ENCODE peak calls at places on chromosome 5, in six cellular contexts. A is transverse colon; H is uterus; W is CD8-positive, alpha-beta T cell; D is heart right ventricle; B is aorta. V is an unnamed sample.

GRCh38 chr5:80963966-80964481 is 3.9 kb downstream of the RASGRF2 start:
- DNase-seq in W (no peak), A (no peak), H (no peak), D (no peak), B (no peak), V (no peak)

GRCh38 chr5:141604318-141604717 is 14.5 kb downstream of the DIAPH1 start:
- DNase-seq in B (no peak), W (peak; percentile 25), H (peak; percentile 44), D (no peak), A (peak; percentile 60), V (no peak)

GRCh38 chr5:142830241-142831018 is 60.3 kb downstream of the ARHGAP26 start:
- DNase-seq in W (no peak), H (no peak), D (no peak), B (no peak), A (no peak), V (no peak)

GRCh38 chr5:154162475-154163217 is 27.9 kb upstream of the GALNT10 start:
- DNase-seq in H (peak; percentile 52), D (no peak), W (no peak), B (no peak), A (no peak), V (no peak)

GRCh38 chr5:61277190-61277589 is 54.9 kb upstream of the ZSWIM6 start:
- DNase-seq in A (no peak), H (no peak), W (no peak), D (no peak), B (no peak), V (no peak)

GRCh38 chr5:86617309-86617755 is 409 bp upstream of the COX7C start:
- DNase-seq in B (no peak), A (no peak), W (no peak), D (no peak), H (no peak), V (no peak)

GRCh38 chr5:61409568-61409967 is 77.5 kb downstream of the ZSWIM6 start:
- DNase-seq in D (no peak), B (no peak), A (no peak), H (no peak), W (no peak), V (no peak)

GRCh38 chr5:93189707-93190120 is 391.3 kb downstream of the NR2F1-AS1 start:
- DNase-seq in B (no peak), H (no peak), D (no peak), A (no peak), W (no peak), V (no peak)

GRCh38 chr5:106312360-106312759 is 1358.4 kb downstream of the EFNA5 start:
- DNase-seq in A (no peak), D (no peak), H (no peak), W (no peak), B (no peak), V (no peak)

GRCh38 chr5:156376751-156377150 is 49.8 kb downstream of the SGCD start:
- DNase-seq in A (no peak), B (no peak), D (no peak), H (no peak), W (no peak), V (no peak)

GRCh38 chr5:17436766-17437221 is 61.2 kb upstream of the TAF11L2 start:
- DNase-seq in H (no peak), A (no peak), B (no peak), D (no peak), W (no peak), V (no peak)

GRCh38 chr5:21121213-21121612 is 1133.2 kb upstream of the CDH18 start:
- DNase-seq in H (no peak), B (no peak), A (no peak), D (no peak), W (no peak), V (no peak)

GRCh38 chr5:96896806-96897205 is 20.5 kb downstream of the ERAP2 start:
- DNase-seq in A (peak; percentile 15), W (no peak), H (no peak), B (no peak), D (no peak), V (no peak)

GRCh38 chr5:172002310-172002709 is 4.1 kb downstream of the FBXW11 start:
- DNase-seq in A (no peak), H (no peak), D (no peak), B (no peak), W (no peak), V (peak; percentile 5)

GRCh38 chr5:65926893-65927292 is 518 bp downstream of the ERBIN start:
- DNase-seq in D (no peak), B (no peak), H (no peak), A (peak; percentile 19), W (peak; percentile 15), V (peak; percentile 21)

GRCh38 chr5:79070002-79070567 is 518 bp downstream of the BHMT2 start:
- DNase-seq in A (no peak), H (peak; percentile 31), W (no peak), B (peak; percentile 77), D (peak; percentile 11), V (no peak)

GRCh38 chr5:175378444-175379028 is 65.4 kb downstream of the DRD1 start:
- DNase-seq in A (no peak), B (no peak), H (no peak), W (no peak), D (no peak), V (no peak)

GRCh38 chr5:137155621-137156020 is 343.5 kb downstream of the SPOCK1 start:
- DNase-seq in H (no peak), B (no peak), D (no peak), W (no peak), A (no peak), V (no peak)

GRCh38 chr5:1883925-1884637 is 1.4 kb upstream of the IRX4 start:
- DNase-seq in H (no peak), D (no peak), B (peak; percentile 59), W (no peak), A (no peak), V (no peak)

GRCh38 chr5:82259172-82259800 is 18.9 kb downstream of the RPS23 start:
- DNase-seq in B (no peak), A (no peak), H (no peak), D (no peak), W (no peak), V (no peak)

GRCh38 chr5:176637556-176637955 is 7.1 kb downstream of the EIF4E1B start:
- DNase-seq in W (no peak), D (no peak), H (no peak), B (no peak), A (no peak), V (no peak)

GRCh38 chr5:111069839-111070238 is 1.7 kb upstream of the TSLP start:
- DNase-seq in D (no peak), B (no peak), W (no peak), A (no peak), H (no peak), V (no peak)

GRCh38 chr5:64165500-64166200 is at the start of gene RNF180:
- DNase-seq in D (peak; percentile 71), A (peak; percentile 24), H (peak; percentile 48), W (no peak), B (peak; percentile 88), V (no peak)

GRCh38 chr5:17302138-17302537 is 84.7 kb downstream of the BASP1 start:
- DNase-seq in A (no peak), B (no peak), D (no peak), H (no peak), W (no peak), V (no peak)

GRCh38 chr5:90381213-90381929 is 28.2 kb downstream of the CETN3 start:
- DNase-seq in H (no peak), D (no peak), B (no peak), A (peak; percentile 38), W (no peak), V (no peak)

GRCh38 chr5:112693301-112693700 is 44.4 kb upstream of the APC start:
- DNase-seq in W (no peak), D (no peak), A (no peak), H (no peak), B (no peak), V (no peak)

DNA sequence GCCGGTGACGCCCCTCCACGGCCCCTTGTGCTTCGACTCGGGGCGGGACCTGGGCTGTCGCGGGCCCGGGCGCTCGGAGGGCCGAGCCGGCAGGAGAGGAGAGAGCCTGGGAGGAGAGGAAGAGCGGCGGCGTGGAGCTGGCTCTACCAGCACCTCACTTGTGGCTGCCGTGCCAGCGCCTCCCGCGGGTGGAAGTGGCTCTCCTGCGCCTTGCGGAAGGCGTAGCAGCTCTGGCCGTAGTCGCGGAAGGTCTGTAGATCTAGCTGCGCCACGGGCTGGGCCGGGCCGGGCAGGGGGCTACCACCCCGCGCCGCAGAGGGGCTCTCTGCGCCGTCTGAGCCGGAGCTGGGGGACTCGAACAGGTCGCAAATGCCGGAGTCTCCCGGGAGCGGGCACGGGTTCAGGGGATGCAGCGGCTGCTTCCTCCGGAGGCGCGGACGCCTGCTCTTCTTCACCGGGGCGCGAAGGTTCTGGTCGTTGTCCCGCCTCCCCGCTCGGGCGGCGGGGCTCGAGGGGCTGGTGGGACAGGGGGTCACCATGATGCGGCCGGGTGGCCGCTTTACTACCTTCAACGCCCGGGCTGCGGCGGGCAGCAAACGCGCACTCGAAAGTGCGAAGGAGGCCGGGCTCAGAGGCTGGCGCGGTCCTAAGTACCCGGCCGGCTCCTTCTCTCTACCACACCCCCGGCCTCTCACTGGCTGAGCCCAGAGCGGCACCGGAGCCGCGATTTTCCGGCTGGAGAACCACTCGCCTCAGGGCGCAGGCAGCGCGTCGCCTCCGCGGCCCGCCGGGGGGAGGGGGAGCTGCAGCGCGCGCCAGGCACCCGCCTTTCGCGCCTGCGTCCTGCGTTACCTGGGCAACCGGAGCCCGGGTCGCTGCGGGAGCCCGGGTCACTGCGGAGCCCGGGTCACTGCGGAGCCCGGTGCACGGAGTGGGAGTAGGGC is at the start of gene CCNO:
- DNase-seq in D (peak; percentile 67), A (peak; percentile 80), H (peak; percentile 56), W (peak; percentile 43), B (peak; percentile 94), V (peak; percentile 56)
- H3K4me3 ChIP-seq in D (peak within 1 kb of the TSS; percentile 47), A (peak within 1 kb of the TSS; percentile 30), H (peak within 1 kb of the TSS; percentile 12), W (peak within 1 kb of the TSS; percentile 62), B (peak within 1 kb of the TSS; percentile 28), V (peak within 1 kb of the TSS; percentile 46)

GRCh38 chr5:38796000-38796738 is 49.6 kb upstream of the OSMR start:
- DNase-seq in B (no peak), A (peak; percentile 17), H (peak; percentile 78), D (peak; percentile 25), W (no peak), V (no peak)
- H3K27ac ChIP-seq in B (no peak overlapping the region), A (peak overlapping the region; percentile 40), H (peak overlapping the region; percentile 83), D (peak overlapping the region; percentile 63), W (no peak overlapping the region), V (no peak overlapping the region)

GRCh38 chr5:169978744-169979143 is 1.6 kb downstream of the INSYN2B start:
- DNase-seq in H (no peak), B (no peak), D (no peak), W (no peak), A (no peak), V (no peak)
- H3K27me3 ChIP-seq in H (no peaks in the 10 kb centered on the region), B (peaks cover 1% of the 10 kb centered on the region), D (no peaks in the 10 kb centered on the region), W (no peaks in the 10 kb centered on the region), A (peaks cover 6% of the 10 kb centered on the region), V (no peaks in the 10 kb centered on the region)

DNA sequence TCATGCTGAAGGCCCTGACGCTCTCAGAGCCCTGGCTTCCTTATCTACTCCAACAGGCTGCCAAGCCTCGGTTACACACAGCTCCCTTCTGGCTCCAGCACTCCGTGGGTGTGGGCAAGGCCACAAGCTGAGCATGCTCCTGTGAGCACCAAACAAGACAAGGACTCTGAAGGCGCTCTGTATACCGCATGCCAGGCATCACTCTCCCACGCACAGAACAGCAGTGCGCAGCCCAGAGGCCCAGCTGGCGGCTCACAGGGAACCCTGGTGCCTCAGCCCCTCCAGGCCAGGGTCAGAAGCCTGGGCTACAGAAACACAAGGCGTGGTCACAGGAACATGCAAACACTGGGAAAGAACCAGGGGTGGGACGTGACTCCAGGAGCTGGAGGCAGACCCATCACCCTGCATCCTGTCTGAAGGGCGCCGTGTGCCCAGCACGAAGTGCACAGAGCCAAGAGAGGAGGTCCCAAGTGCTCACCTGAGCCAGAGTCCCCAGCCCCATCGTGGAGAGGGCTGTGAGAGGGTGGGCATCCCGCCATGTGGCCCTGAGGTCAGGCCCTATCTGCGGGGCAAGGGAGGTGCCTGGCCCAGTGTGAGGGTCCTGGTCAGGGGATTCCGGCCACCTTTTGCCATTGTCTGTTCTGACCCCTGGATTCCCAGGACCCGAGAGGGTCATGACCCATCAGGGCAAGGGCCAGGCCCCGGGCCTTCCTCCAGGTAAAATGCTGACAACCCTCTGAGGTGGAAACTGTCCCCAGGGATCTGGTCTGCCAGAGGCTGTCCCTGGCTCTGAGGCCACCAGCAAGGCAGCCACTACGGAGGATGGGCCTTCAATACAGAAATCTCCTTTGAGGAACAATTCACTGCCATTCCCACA is 54.7 kb downstream of the COL23A1 start:
- DNase-seq in H (peak; percentile 22), W (no peak), A (no peak), D (peak; percentile 69), B (no peak), V (no peak)
- H3K4me3 ChIP-seq in H (no peak overlapping the region), W (no peak overlapping the region), A (no peak overlapping the region), D (no peak overlapping the region), B (no peak overlapping the region), V (no peak overlapping the region)

V was measured in CD4-positive, alpha-beta memory T cell.